ENCODE peak calls at places on chromosomes 7 and 10, in four cellular contexts. C is CD8-positive, alpha-beta T cell; O is thoracic aorta; S is PC-3. G is an unnamed sample.

GRCh38 chr7:73901231-73901822 is 40.4 kb downstream of the TMEM270 start:
- DNase-seq in C (no peak), O (no peak), S (no peak), G (no peak)

GRCh38 chr7:42661312-42661711 is 250.6 kb downstream of the C7orf25 start:
- DNase-seq in C (no peak), O (no peak), S (peak), G (no peak)

GRCh38 chr7:3439333-3440030 is 138.4 kb downstream of the SDK1 start:
- DNase-seq in C (no peak), O (no peak), S (peak), G (no peak)

GRCh38 chr10:31134303-31134928 is 102.8 kb upstream of the ZNF438 start:
- DNase-seq in C (no peak), O (no peak), S (peak), G (no peak)

GRCh38 chr7:38862666-38863065 is 46.3 kb downstream of the VPS41 start:
- DNase-seq in C (no peak), O (no peak), S (no peak), G (no peak)

GRCh38 chr10:59808896-59809643 is 55.8 kb upstream of the MRLN start:
- DNase-seq in C (peak), O (no peak), S (peak), G (peak)

GRCh38 chr7:70334883-70335282 is 736.6 kb downstream of the AUTS2 start:
- DNase-seq in C (no peak), O (no peak), S (no peak), G (no peak)

GRCh38 chr7:19112290-19113000 is 5.0 kb downstream of the TWIST1 start:
- DNase-seq in C (no peak), O (no peak), S (no peak), G (no peak)

GRCh38 chr7:67754651-67755050 is 758.0 kb downstream of the TYW1 start:
- DNase-seq in C (no peak), O (no peak), S (no peak), G (no peak)

GRCh38 chr10:43038783-43039628 is 37.9 kb upstream of the RET start:
- DNase-seq in C (no peak), O (no peak), S (no peak), G (no peak)

GRCh38 chr7:77788327-77788902 is 9.8 kb downstream of the TMEM60 start:
- DNase-seq in C (no peak), O (no peak), S (no peak), G (no peak)

GRCh38 chr10:89458289-89458688 is 43.9 kb downstream of the IFIT5 start:
- DNase-seq in C (no peak), O (no peak), S (peak), G (no peak)

GRCh38 chr7:50339990-50340500 is 35.5 kb downstream of the IKZF1 start:
- DNase-seq in C (no peak), O (no peak), S (no peak), G (peak)

GRCh38 chr10:24331457-24331856 is 122.5 kb downstream of the KIAA1217 start:
- DNase-seq in C (no peak), O (no peak), S (peak), G (no peak)

GRCh38 chr7:151243411-151244155 is 4.9 kb downstream of the SMARCD3 start:
- DNase-seq in C (peak), O (no peak), S (no peak), G (peak)

GRCh38 chr7:151462306-151462779 is 22.4 kb upstream of the CRYGN start:
- DNase-seq in C (no peak), O (no peak), S (no peak), G (no peak)

GRCh38 chr7:133491846-133492652 is 239.2 kb downstream of the EXOC4 start:
- DNase-seq in C (no peak), O (no peak), S (peak), G (no peak)

GRCh38 chr10:91190388-91190870 is 30.0 kb upstream of the PCGF5 start:
- DNase-seq in C (no peak), O (no peak), S (no peak), G (no peak)

GRCh38 chr7:70776627-70777101 is 355.3 kb upstream of the GALNT17 start:
- DNase-seq in C (no peak), O (no peak), S (no peak), G (no peak)

GRCh38 chr10:51074238-51075028 is at the start of gene PRKG1:
- DNase-seq in C (no peak), O (peak), S (peak), G (no peak)

GRCh38 chr7:128102490-128103291 is 71.5 kb upstream of the LRRC4 start:
- DNase-seq in C (no peak), O (no peak), S (no peak), G (no peak)

GRCh38 chr7:128100949-128101713 is 69.9 kb upstream of the LRRC4 start:
- DNase-seq in C (no peak), O (no peak), S (no peak), G (no peak)

GRCh38 chr7:128098629-128099028 is 67.4 kb upstream of the LRRC4 start:
- DNase-seq in C (no peak), O (no peak), S (no peak), G (no peak)

GRCh38 chr7:128099204-128099671 is 68.0 kb upstream of the LRRC4 start:
- DNase-seq in C (no peak), O (no peak), S (peak), G (no peak)

GRCh38 chr7:128100225-128100948 is 69.2 kb upstream of the LRRC4 start:
- DNase-seq in C (no peak), O (no peak), S (no peak), G (no peak)
- H3K27ac ChIP-seq in C (no peak), O (no peak), S (no peak), G (no peak)

GRCh38 chr10:110210663-110211454 is 3.5 kb downstream of the MXI1 start:
- DNase-seq in C (peak), O (peak), S (peak), G (peak)

GRCh38 chr10:110209926-110210662 is 2.7 kb downstream of the MXI1 start:
- DNase-seq in C (peak), O (no peak), S (peak), G (no peak)

GRCh38 chr10:110214380-110214826 is 7.0 kb downstream of the MXI1 start:
- DNase-seq in C (no peak), O (no peak), S (no peak), G (no peak)

GRCh38 chr10:110211455-110211843 is 4.0 kb downstream of the MXI1 start:
- DNase-seq in C (no peak), O (no peak), S (no peak), G (no peak)

GRCh38 chr10:110212119-110213006 is 5.0 kb downstream of the MXI1 start:
- DNase-seq in C (peak), O (no peak), S (no peak), G (no peak)
- H3K4me3 ChIP-seq in C (peak), O (peak), S (no peak), G (peak)

DNA sequence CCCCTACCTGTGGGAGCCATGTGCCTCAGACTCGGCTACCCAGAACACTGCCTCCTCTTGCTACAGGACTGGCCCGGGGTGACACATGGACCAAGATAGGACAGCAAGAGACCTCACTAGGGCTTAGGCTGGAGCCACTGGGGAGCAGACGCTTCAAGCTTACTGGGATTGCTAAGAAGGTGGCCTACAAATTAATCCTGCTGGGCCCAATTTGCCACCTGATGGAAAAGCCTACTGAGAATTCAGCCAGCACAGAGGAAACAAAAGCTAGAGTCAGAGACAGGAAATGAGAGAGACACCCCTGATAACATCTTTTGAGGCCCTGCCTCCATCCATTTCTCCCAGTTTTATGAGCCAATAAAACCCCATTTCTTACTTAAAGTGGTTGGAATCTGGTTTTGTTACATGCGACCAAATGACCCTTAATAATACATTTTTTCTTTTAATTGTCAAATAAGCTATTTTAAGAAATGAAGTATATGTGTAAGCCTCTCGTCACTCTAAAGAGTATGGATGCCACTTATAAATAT is 282.1 kb downstream of the CXCL12 start:
- DNase-seq in C (no peak), O (no peak), S (no peak), G (no peak)
- H3K27ac ChIP-seq in C (no peak), O (no peak), S (no peak), G (no peak)

GRCh38 chr10:61643316-61643751 is 19.4 kb upstream of the CABCOCO1 start:
- DNase-seq in C (no peak), O (no peak), S (peak), G (no peak)
- H3K4me3 ChIP-seq in C (no peak), O (no peak), S (no peak), G (no peak)

DNA sequence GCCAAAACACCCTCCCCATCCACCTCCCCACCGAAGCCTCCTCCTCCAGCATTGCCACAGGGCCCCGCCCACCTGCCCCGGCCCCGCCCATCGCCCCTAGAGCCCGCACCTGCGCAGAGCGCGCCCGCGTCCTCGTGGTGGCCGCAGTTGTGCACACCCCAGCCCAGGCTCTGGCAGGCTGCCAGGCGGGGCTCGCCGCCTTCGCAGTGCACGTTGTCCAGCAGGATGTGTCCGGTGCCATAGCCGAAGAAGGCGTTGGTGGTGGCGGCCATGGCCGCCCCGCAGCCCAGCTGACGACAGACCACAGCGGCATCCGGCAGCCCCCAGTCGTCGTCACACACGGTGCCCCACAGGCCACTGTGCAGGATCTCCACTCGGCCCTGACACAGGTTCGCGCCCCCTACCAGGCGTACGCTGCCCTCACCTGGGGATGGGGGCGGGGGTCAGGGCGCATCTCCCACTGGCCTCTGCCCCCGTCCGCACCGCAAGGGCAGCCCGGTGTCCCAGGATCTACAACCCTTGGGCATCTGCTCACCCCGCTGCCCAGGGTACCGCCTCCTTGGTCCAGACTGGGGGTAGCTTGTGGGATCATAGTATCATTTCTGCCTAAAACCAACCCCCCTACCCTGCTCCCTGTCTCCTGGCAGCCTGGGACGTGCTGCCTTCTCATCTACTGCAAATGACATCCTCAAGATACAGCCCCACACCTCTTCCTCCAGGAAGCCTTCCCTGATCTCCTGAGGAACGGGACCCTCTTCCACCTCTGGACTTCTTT is 11.9 kb downstream of the SSC4D start:
- DNase-seq in C (peak), O (peak), S (peak), G (peak)
- H3K27ac ChIP-seq in C (no peak), O (no peak), S (no peak), G (peak)

GRCh38 chr7:156616269-156617202 is 24.0 kb upstream of the RNF32 start:
- DNase-seq in C (no peak), O (no peak), S (no peak), G (no peak)
- H3K4me3 ChIP-seq in C (no peak), O (no peak), S (no peak), G (no peak)

GRCh38 chr10:1465993-1466764 is 271.1 kb downstream of the ADARB2 start:
- DNase-seq in C (no peak), O (no peak), S (no peak), G (no peak)
- H3K27ac ChIP-seq in C (no peak), O (no peak), S (no peak), G (no peak)